ENCODE peak calls at places on chromosomes 1 and 21, in six cellular contexts. Y is colonic mucosa, C is sigmoid colon, W is PC-9, B is hepatocyte, A is spleen. K is an unnamed sample.

GRCh38 chr1:203536981-203537455 is 43.1 kb downstream of the OPTC start:
- DNase-seq in A (no peak), W (peak; percentile 99), Y (no peak), C (no peak), B (peak; percentile 82), K (peak; percentile 50)

GRCh38 chr1:159920651-159921050 is 4.7 kb downstream of the TAGLN2 start:
- DNase-seq in B (no peak), W (no peak), Y (no peak), A (peak; percentile 5), C (no peak), K (no peak)

GRCh38 chr1:230703679-230704385 is 10.1 kb downstream of the AGT start:
- DNase-seq in C (no peak), A (no peak), Y (no peak), B (no peak), W (no peak), K (no peak)

GRCh38 chr1:4730078-4730477 is 75.7 kb downstream of the AJAP1 start:
- DNase-seq in B (no peak), C (no peak), Y (no peak), W (no peak), A (no peak), K (no peak)

GRCh38 chr1:15178571-15179484 is 25.3 kb downstream of the TMEM51 start:
- DNase-seq in B (peak; percentile 60), A (no peak), Y (peak; percentile 34), W (peak; percentile 89), C (no peak), K (no peak)

GRCh38 chr1:22044690-22045420 is 7.7 kb upstream of the CDC42 start:
- DNase-seq in A (peak; percentile 19), B (no peak), W (peak; percentile 63), Y (no peak), C (no peak), K (no peak)

GRCh38 chr21:30268608-30269197 is 14.0 kb downstream of the KRTAP24-1 start:
- DNase-seq in A (no peak), B (peak; percentile 23), C (no peak), Y (peak; percentile 22), W (no peak), K (no peak)

GRCh38 chr1:184621262-184621661 is 133.4 kb downstream of the EDEM3 start:
- DNase-seq in A (no peak), B (no peak), Y (no peak), C (peak; percentile 78), W (no peak), K (no peak)

GRCh38 chr1:180215856-180216625 is 14.0 kb upstream of the LHX4 start:
- DNase-seq in B (no peak), Y (no peak), A (no peak), W (no peak), C (peak; percentile 36), K (no peak)

GRCh38 chr1:20080441-20081330 is 10.7 kb downstream of the PLA2G5 start:
- DNase-seq in A (peak; percentile 82), W (no peak), Y (no peak), B (no peak), C (peak; percentile 56), K (no peak)

GRCh38 chr1:236204656-236205055 is 62.3 kb downstream of the GPR137B start:
- DNase-seq in Y (no peak), B (no peak), C (no peak), W (no peak), A (no peak), K (no peak)

GRCh38 chr1:76868154-76868882 is 1.0 kb downstream of the ST6GALNAC5 start:
- DNase-seq in B (peak; percentile 56), W (no peak), C (no peak), Y (no peak), A (peak; percentile 73), K (peak; percentile 47)

GRCh38 chr1:206663832-206664652 is 20.7 kb upstream of the MAPKAPK2 start:
- DNase-seq in A (peak; percentile 81), B (peak; percentile 79), W (no peak), Y (peak; percentile 78), C (peak; percentile 77), K (no peak)

GRCh38 chr1:63326473-63327380 is 4.4 kb downstream of the FOXD3 start:
- DNase-seq in B (peak; percentile 16), Y (no peak), W (no peak), A (no peak), C (no peak), K (no peak)

GRCh38 chr1:56911098-56911497 is 54.7 kb downstream of the C8B start:
- DNase-seq in W (peak; percentile 44), Y (no peak), C (no peak), B (peak; percentile 64), A (no peak), K (no peak)

GRCh38 chr1:13764533-13764932 is 64.5 kb downstream of the PRDM2 start:
- DNase-seq in C (no peak), Y (no peak), B (no peak), A (no peak), W (no peak), K (no peak)

GRCh38 chr1:84412316-84412942 is 14.1 kb downstream of the DNASE2B start:
- DNase-seq in W (no peak), A (no peak), C (no peak), B (no peak), Y (no peak), K (no peak)

GRCh38 chr1:18145851-18146618 is 38.4 kb downstream of the IGSF21 start:
- DNase-seq in C (no peak), B (no peak), A (peak; percentile 29), W (no peak), Y (peak; percentile 74), K (no peak)

GRCh38 chr1:99677416-99677815 is 31.5 kb downstream of the PALMD start:
- DNase-seq in Y (no peak), A (no peak), B (no peak), W (no peak), C (no peak), K (no peak)

GRCh38 chr21:44892095-44892494 is 18.6 kb upstream of the PTTG1IP start:
- DNase-seq in C (no peak), B (no peak), Y (no peak), W (no peak), A (no peak), K (peak; percentile 33)

GRCh38 chr1:73749996-73750395 is 448.0 kb downstream of the LRRIQ3 start:
- DNase-seq in C (no peak), B (no peak), W (no peak), A (no peak), Y (no peak), K (no peak)

GRCh38 chr1:118961156-118961555 is 27.0 kb downstream of the TBX15 start:
- DNase-seq in A (no peak), C (no peak), W (no peak), Y (no peak), B (no peak), K (no peak)

GRCh38 chr1:242525360-242525722 is 844 bp upstream of the PLD5 start:
- DNase-seq in C (no peak), Y (no peak), W (no peak), A (no peak), B (no peak), K (no peak)

GRCh38 chr21:33042812-33043211 is 17.1 kb downstream of the OLIG2 start:
- DNase-seq in B (no peak), W (no peak), C (no peak), Y (no peak), A (no peak), K (no peak)

GRCh38 chr1:149885364-149886111 is 13.8 kb upstream of the BOLA1 start:
- DNase-seq in B (peak; percentile 80), Y (peak; percentile 86), C (peak; percentile 94), W (peak; percentile 73), A (peak; percentile 94), K (peak; percentile 93)

GRCh38 chr1:93237021-93237420 is 56.5 kb downstream of the CCDC18 start:
- DNase-seq in Y (no peak), C (no peak), A (no peak), W (no peak), B (no peak), K (no peak)
- H3K36me3 ChIP-seq in Y (no peaks in the 10 kb centered on the region), C (no peaks in the 10 kb centered on the region), A (peaks cover 16% of the 10 kb centered on the region), W (peaks cover 2% of the 10 kb centered on the region), B (no peaks in the 10 kb centered on the region), K (no peaks in the 10 kb centered on the region)

GRCh38 chr21:41747943-41748738 is 18.7 kb downstream of the RIPK4 start:
- DNase-seq in A (peak; percentile 47), B (no peak), Y (no peak), W (peak; percentile 22), C (no peak), K (no peak)

GRCh38 chr21:41746744-41747006 is 20.2 kb downstream of the RIPK4 start:
- DNase-seq in W (no peak), C (no peak), A (no peak), Y (no peak), B (no peak), K (no peak)

GRCh38 chr21:41744028-41744940 is 22.6 kb downstream of the RIPK4 start:
- DNase-seq in Y (no peak), A (peak; percentile 59), C (no peak), B (no peak), W (no peak), K (no peak)

GRCh38 chr21:41745026-41745820 is 21.6 kb downstream of the RIPK4 start:
- DNase-seq in W (no peak), Y (no peak), B (no peak), C (no peak), A (peak; percentile 28), K (no peak)

GRCh38 chr21:41745971-41746743 is 20.7 kb downstream of the RIPK4 start:
- DNase-seq in A (no peak), Y (no peak), C (no peak), W (no peak), B (no peak), K (no peak)
- TF ChIP-seq CTCF in A (no peak), Y (no peak), C (no peak), W (no peak), B (no peak), K (no peak)

GRCh38 chr1:176102700-176103244 is 104.3 kb downstream of the COP1 start:
- DNase-seq in C (no peak), A (no peak), B (no peak), W (no peak), Y (no peak), K (no peak)

GRCh38 chr1:176098560-176098959 is 108.5 kb downstream of the COP1 start:
- DNase-seq in A (no peak), B (no peak), Y (no peak), W (no peak), C (no peak), K (no peak)

GRCh38 chr1:176102243-176102642 is 104.8 kb downstream of the COP1 start:
- DNase-seq in W (no peak), B (peak; percentile 5), Y (no peak), A (no peak), C (no peak), K (no peak)
- H3K36me3 ChIP-seq in W (peaks cover 7% of the 10 kb centered on the region), B (no peaks in the 10 kb centered on the region), Y (peaks cover 6% of the 10 kb centered on the region), A (peaks cover 45% of the 10 kb centered on the region), C (peaks cover 15% of the 10 kb centered on the region), K (peaks cover 29% of the 10 kb centered on the region)

GRCh38 chr1:155934097-155934932 is at the start of gene KHDC4:
- DNase-seq in B (peak; percentile 98), Y (peak; percentile 97), W (peak; percentile 96), C (peak; percentile 99), A (peak; percentile 97), K (peak; percentile 96)
- TF ChIP-seq CTCF in B (no peak), Y (no peak), W (no peak), C (no peak), A (peak; percentile 38), K (peak; percentile 20)

K was measured in lower lobe of right lung.